ENCODE peak calls at places on chromosomes 12 and 14, in four cellular contexts. T is K562, V is A549, P is HepG2. I is an unnamed sample.

GRCh38 chr12:124488520-124488919 is 78.9 kb downstream of the NCOR2 start:
- DNase-seq in T (no peak), V (no peak), P (no peak), I (no peak)

GRCh38 chr12:106416273-106416672 is 58.7 kb downstream of the POLR3B start:
- DNase-seq in T (no peak), V (no peak), P (no peak), I (no peak)

GRCh38 chr14:93759781-93760307 is 28.4 kb downstream of the PRIMA1 start:
- DNase-seq in T (no peak), V (no peak), P (no peak), I (no peak)

GRCh38 chr14:33249361-33249760 is 310.7 kb downstream of the NPAS3 start:
- DNase-seq in T (no peak), V (no peak), P (no peak), I (no peak)

GRCh38 chr14:76963366-76963765 is 65.1 kb downstream of the IRF2BPL start:
- DNase-seq in T (no peak), V (no peak), P (no peak), I (no peak)

GRCh38 chr12:15520083-15520482 is 197.8 kb downstream of the PTPRO start:
- DNase-seq in T (no peak), V (no peak), P (no peak), I (peak)

GRCh38 chr14:32472512-32473472 is 143.7 kb downstream of the AKAP6 start:
- DNase-seq in T (no peak), V (no peak), P (peak), I (no peak)

GRCh38 chr12:903055-903454 is 46.4 kb downstream of the RAD52 start:
- DNase-seq in T (no peak), V (no peak), P (no peak), I (no peak)

GRCh38 chr12:55847033-55847432 is 4.3 kb upstream of the MMP19 start:
- DNase-seq in T (no peak), V (no peak), P (no peak), I (no peak)

GRCh38 chr14:81427348-81428058 is 27.4 kb upstream of the STON2 start:
- DNase-seq in T (peak), V (no peak), P (no peak), I (no peak)

GRCh38 chr12:10211101-10211974 is 1.3 kb upstream of the GABARAPL1 start:
- DNase-seq in T (no peak), V (no peak), P (no peak), I (no peak)

GRCh38 chr12:4824415-4824814 is 85.3 kb upstream of the KCNA1 start:
- DNase-seq in T (no peak), V (peak), P (no peak), I (no peak)

GRCh38 chr14:98144964-98145363 is 1127.0 kb downstream of the BCL11B start:
- DNase-seq in T (no peak), V (no peak), P (no peak), I (no peak)

GRCh38 chr14:92568621-92569479 is 55.3 kb downstream of the RIN3 start:
- DNase-seq in T (no peak), V (no peak), P (no peak), I (no peak)

GRCh38 chr12:32826807-32827412 is 69.7 kb downstream of the PKP2 start:
- DNase-seq in T (no peak), V (no peak), P (no peak), I (no peak)

GRCh38 chr12:68746572-68747180 is 700 bp downstream of the SLC35E3 start:
- DNase-seq in T (peak), V (peak), P (peak), I (peak)

GRCh38 chr14:92348154-92348553 is 25.2 kb downstream of the SLC24A4 start:
- DNase-seq in T (no peak), V (peak), P (peak), I (no peak)

GRCh38 chr12:106956048-106956935 is 585 bp downstream of the TMEM263 start:
- DNase-seq in T (peak), V (peak), P (peak), I (peak)

GRCh38 chr12:110198386-110198785 is 74.2 kb downstream of the IFT81 start:
- DNase-seq in T (no peak), V (no peak), P (no peak), I (no peak)

GRCh38 chr12:110201995-110202394 is 77.8 kb downstream of the IFT81 start:
- DNase-seq in T (no peak), V (no peak), P (no peak), I (no peak)

GRCh38 chr12:110200124-110200417 is 75.9 kb downstream of the IFT81 start:
- DNase-seq in T (no peak), V (no peak), P (peak), I (no peak)

GRCh38 chr12:110197003-110197402 is 72.8 kb downstream of the IFT81 start:
- DNase-seq in T (no peak), V (no peak), P (no peak), I (no peak)

GRCh38 chr12:110199360-110200123 is 75.4 kb downstream of the IFT81 start:
- DNase-seq in T (no peak), V (peak), P (peak), I (no peak)
- TF ChIP-seq NR3C1 in T (no peak), V (no peak), P (no peak), I (no peak)

DNA sequence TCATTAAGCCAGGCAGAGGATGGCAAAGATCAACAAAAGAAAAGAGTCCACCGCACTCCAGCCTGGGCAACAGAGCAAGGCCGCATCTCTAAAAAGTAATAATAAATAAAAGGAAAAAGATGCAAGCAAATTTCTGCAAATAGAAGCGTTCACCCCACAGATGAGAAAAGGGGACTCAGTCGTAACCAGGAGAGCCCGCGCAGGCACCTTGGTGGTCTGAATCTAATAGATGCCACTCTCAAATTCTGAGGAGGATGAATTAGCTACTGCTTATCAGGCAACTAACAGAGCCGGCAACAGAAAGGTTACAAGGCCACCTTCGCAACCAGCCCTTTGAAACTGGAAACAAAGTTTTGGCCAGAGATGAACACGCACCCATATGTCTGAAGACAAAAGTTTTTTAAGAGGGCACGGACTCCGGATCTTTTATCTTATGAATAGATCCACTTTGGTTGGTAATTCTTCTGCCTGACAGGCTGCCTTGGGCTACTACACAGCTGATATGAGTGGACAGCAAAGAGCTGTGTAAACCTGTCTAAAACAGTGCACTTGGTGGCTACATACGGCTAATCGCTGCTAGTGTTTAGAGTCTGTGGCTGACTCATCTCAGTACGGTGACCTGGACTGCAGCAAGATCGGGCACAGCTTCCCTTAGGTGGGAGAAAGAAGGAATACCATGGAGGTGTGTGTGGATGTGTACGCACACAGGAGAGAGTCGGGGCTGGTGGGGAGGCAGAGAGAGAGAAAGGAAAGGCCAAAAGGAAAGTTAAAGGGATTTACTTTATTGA is 32.9 kb upstream of the TTC7B start:
- DNase-seq in T (no peak), V (no peak), P (peak), I (no peak)
- TF ChIP-seq NR3C1 in T (no peak), V (no peak), P (no peak), I (no peak)

GRCh38 chr14:60090864-60091519 is 731 bp upstream of the PCNX4 start:
- DNase-seq in T (peak), V (peak), P (no peak), I (no peak)
- TF ChIP-seq NR3C1 in T (no peak), V (no peak), P (no peak), I (no peak)

DNA sequence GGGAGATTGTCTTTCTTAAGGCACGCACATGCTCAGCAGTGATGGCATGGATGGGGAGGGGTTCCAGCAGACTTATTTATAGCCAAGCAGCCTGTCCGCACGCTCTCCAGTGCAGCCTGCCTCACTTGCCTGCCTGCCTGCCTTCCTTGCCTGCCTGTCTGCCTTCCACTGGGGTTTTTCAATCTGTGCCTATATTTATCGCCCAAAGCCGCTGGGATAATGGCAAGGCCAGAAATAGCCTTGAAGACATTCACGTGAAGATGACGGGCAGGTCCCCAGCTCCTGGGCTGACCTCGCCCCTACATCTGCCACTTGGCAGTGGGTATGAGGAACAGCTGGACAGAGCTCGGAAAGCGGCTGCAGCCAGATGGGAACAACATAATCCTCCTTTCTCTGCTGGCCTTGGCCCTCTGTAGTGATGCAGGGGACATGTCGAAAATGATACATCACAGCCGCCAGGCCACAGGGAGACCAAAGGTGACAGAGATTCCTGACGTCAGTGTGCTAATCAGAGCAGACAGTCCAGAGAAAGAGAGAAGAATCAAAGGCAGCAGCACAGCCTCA is 53.3 kb downstream of the PITPNM2 start:
- DNase-seq in T (no peak), V (no peak), P (no peak), I (no peak)
- TF ChIP-seq NR3C1 in T (no peak), V (no peak), P (no peak), I (no peak)